ENCODE peak calls at places on chromosomes 3 and 15, in five cellular contexts. Z, Q, S, I and L are unnamed samples.

GRCh38 chr3:17833786-17834559 is 91.5 kb upstream of the TBC1D5 start:
- DNase-seq in Z (no peak), Q (no peak), S (no peak), I (no peak), L (no peak)

GRCh38 chr15:93495799-93496637 is 407.0 kb upstream of the RGMA start:
- DNase-seq in Z (no peak), Q (no peak), S (no peak), I (no peak), L (peak; percentile 37)

GRCh38 chr15:26662226-26662750 is 110.6 kb downstream of the GABRB3 start:
- DNase-seq in Z (no peak), Q (peak; percentile 21), S (no peak), I (no peak), L (no peak)

GRCh38 chr3:51945031-51945840 is 3.1 kb downstream of the PARP3 start:
- DNase-seq in Z (no peak), Q (no peak), S (no peak), I (no peak), L (no peak)

GRCh38 chr15:33852570-33852969 is 115.7 kb upstream of the CHRM5 start:
- DNase-seq in Z (peak; percentile 29), Q (no peak), S (peak; percentile 44), I (no peak), L (no peak)

GRCh38 chr3:128788268-128788869 is 62.4 kb downstream of the RAB7A start:
- DNase-seq in Z (no peak), Q (no peak), S (no peak), I (no peak), L (no peak)

GRCh38 chr3:194537732-194538247 is 51.0 kb upstream of the ATP13A3 start:
- DNase-seq in Z (peak; percentile 55), Q (no peak), S (no peak), I (no peak), L (no peak)

GRCh38 chr15:52086001-52086786 is 26.4 kb downstream of the BCL2L10 start:
- DNase-seq in Z (no peak), Q (no peak), S (no peak), I (no peak), L (no peak)

GRCh38 chr3:105402287-105402801 is 35.6 kb downstream of the ALCAM start:
- DNase-seq in Z (no peak), Q (peak; percentile 12), S (peak; percentile 8), I (peak; percentile 86), L (no peak)

GRCh38 chr15:66755298-66756068 is 53.4 kb downstream of the SMAD6 start:
- DNase-seq in Z (no peak), Q (no peak), S (no peak), I (no peak), L (no peak)

GRCh38 chr3:175260145-175260794 is 401.1 kb downstream of the NAALADL2 start:
- DNase-seq in Z (peak; percentile 72), Q (no peak), S (no peak), I (no peak), L (no peak)

GRCh38 chr3:50627407-50628051 is 10.6 kb downstream of the MAPKAPK3 start:
- DNase-seq in Z (peak; percentile 67), Q (peak; percentile 74), S (no peak), I (peak; percentile 88), L (peak; percentile 83)

GRCh38 chr3:59143447-59143846 is 93.6 kb upstream of the CFAP20DC start:
- DNase-seq in Z (no peak), Q (no peak), S (no peak), I (peak; percentile 12), L (peak; percentile 48)

GRCh38 chr3:115623414-115623868 is at the start of gene GAP43:
- DNase-seq in Z (peak; percentile 87), Q (peak; percentile 66), S (peak; percentile 71), I (no peak), L (peak; percentile 85)

GRCh38 chr3:179324270-179324754 is 1.5 kb downstream of the ZNF639 start:
- DNase-seq in Z (peak; percentile 50), Q (peak; percentile 20), S (peak; percentile 13), I (no peak), L (no peak)

GRCh38 chr3:54857343-54857742 is 70.5 kb downstream of the LRTM1 start:
- DNase-seq in Z (no peak), Q (no peak), S (no peak), I (no peak), L (no peak)

GRCh38 chr15:58704155-58704825 is 45.2 kb downstream of the ADAM10 start:
- DNase-seq in Z (peak; percentile 40), Q (no peak), S (no peak), I (no peak), L (no peak)

GRCh38 chr3:11498174-11498573 is 145.5 kb downstream of the VGLL4 start:
- DNase-seq in Z (no peak), Q (no peak), S (no peak), I (no peak), L (no peak)

GRCh38 chr3:156643729-156644389 is 30.5 kb upstream of the TIPARP start:
- DNase-seq in Z (peak; percentile 27), Q (no peak), S (peak; percentile 11), I (no peak), L (peak; percentile 15)

GRCh38 chr15:74725241-74725774 is at the start of gene CYP1A1:
- DNase-seq in Z (no peak), Q (peak; percentile 49), S (peak; percentile 73), I (no peak), L (peak; percentile 68)

GRCh38 chr15:74726774-74727164 is 1.4 kb upstream of the CYP1A1 start:
- DNase-seq in Z (no peak), Q (no peak), S (no peak), I (no peak), L (peak; percentile 38)

GRCh38 chr15:74727727-74728126 is 2.4 kb upstream of the CYP1A1 start:
- DNase-seq in Z (no peak), Q (no peak), S (no peak), I (no peak), L (no peak)

GRCh38 chr15:74724570-74725240 is 623 bp downstream of the CYP1A1 start:
- DNase-seq in Z (no peak), Q (no peak), S (no peak), I (no peak), L (no peak)

DNA sequence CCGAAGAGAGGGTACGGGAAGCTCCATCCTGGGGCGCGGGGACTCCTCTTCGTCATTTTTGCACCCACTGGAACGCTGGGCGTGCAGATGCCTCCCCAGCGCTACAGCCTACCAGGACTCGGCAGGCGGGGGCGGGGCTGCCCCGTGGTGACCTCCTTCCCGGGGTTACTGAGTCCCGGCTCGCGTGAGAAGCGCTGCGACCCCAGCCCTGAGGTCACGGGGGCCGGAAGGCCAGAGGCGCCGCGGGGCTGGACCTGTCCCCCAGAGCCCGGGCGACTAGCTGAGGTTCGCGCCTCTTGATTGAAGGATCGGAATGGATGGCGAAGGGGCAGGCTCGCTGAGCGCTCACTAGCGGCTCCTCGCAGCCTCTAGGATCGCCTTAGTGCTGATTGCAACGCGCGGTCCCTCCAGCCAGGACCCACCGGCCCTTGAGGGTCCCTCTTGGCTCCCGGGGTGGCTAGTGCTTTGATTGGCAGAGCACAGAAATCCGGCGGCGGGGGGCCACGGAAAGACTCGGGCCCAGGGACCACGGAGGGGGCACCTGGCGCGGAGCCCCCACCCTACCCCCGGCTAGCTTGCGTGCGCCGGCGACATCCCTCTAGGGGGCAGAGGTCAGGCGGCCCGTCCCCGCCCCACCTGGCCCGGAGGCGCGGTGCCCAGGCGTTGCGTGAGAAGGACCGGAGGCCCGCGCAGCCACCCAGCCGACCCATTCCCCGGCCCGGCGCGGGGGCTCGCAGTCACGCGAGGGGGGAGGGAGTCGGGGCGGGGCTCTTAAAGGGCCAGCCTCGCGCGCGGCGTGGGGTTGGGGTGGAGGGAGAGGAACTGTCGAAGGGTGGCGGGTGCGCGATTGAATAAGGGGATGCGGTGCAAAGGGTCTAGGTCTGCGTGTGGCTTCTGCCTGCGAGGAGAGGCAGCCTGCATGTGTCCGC is 781 bp upstream of the CYP1A1 start:
- DNase-seq in Z (no peak), Q (peak; percentile 79), S (peak; percentile 88), I (no peak), L (peak; percentile 82)
- TF ChIP-seq EZH2 in Z (no peak), Q (peak; percentile 80), S (no peak), I (no peak), L (no peak)

GRCh38 chr15:70017796-70018195 is 79.9 kb downstream of the TLE3 start:
- DNase-seq in Z (no peak), Q (no peak), S (no peak), I (no peak), L (no peak)

GRCh38 chr15:70016511-70016994 is 81.2 kb downstream of the TLE3 start:
- DNase-seq in Z (no peak), Q (no peak), S (no peak), I (no peak), L (no peak)

GRCh38 chr15:70014860-70015490 is 82.7 kb downstream of the TLE3 start:
- DNase-seq in Z (no peak), Q (peak; percentile 63), S (no peak), I (no peak), L (peak; percentile 86)

GRCh38 chr15:70018646-70019600 is 78.8 kb downstream of the TLE3 start:
- DNase-seq in Z (no peak), Q (no peak), S (no peak), I (no peak), L (no peak)

GRCh38 chr15:70017025-70017424 is 80.7 kb downstream of the TLE3 start:
- DNase-seq in Z (no peak), Q (no peak), S (no peak), I (no peak), L (no peak)
- TF ChIP-seq EZH2 in Z (no peak), Q (no peak), S (no peak), I (no peak), L (no peak)

GRCh38 chr15:74133071-74133702 is 2.8 kb downstream of the ISLR2 start:
- DNase-seq in Z (no peak), Q (peak; percentile 57), S (no peak), I (no peak), L (peak; percentile 69)
- TF ChIP-seq EZH2 in Z (peak; percentile 66), Q (peak; percentile 98), S (peak; percentile 89), I (no peak), L (peak; percentile 71)

GRCh38 chr3:97613139-97613538 is 151.4 kb upstream of the ARL6 start:
- DNase-seq in Z (no peak), Q (no peak), S (no peak), I (no peak), L (no peak)

DNA sequence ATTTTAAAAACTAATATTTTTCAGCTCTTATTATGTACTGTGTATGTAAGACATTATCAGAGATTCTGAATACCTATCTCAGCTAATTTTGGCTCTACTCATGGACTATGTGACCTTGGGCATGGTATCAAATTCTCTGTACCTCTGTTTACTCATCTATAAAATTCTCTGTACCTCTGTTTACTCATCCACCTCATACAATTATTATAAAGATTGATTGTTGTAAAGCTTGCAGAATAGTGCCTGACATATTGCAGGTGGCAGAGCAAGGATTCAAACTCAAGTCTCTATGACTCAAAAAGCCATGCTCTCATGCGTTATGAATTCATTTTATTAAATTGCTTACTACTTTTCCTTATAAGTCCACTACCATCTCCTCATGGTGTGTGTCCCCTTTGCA is 151.9 kb upstream of the ARL6 start:
- DNase-seq in Z (no peak), Q (no peak), S (no peak), I (no peak), L (no peak)
- TF ChIP-seq EZH2 in Z (no peak), Q (no peak), S (no peak), I (no peak), L (no peak)

GRCh38 chr3:13626915-13627460 is 78.1 kb downstream of the FBLN2 start:
- DNase-seq in Z (no peak), Q (no peak), S (no peak), I (no peak), L (no peak)

GRCh38 chr3:13627681-13628080 is 78.8 kb downstream of the FBLN2 start:
- DNase-seq in Z (no peak), Q (no peak), S (no peak), I (no peak), L (no peak)

GRCh38 chr3:13629644-13630043 is 80.7 kb downstream of the FBLN2 start:
- DNase-seq in Z (no peak), Q (no peak), S (no peak), I (no peak), L (no peak)

GRCh38 chr3:13628841-13629551 is 80.1 kb downstream of the FBLN2 start:
- DNase-seq in Z (no peak), Q (no peak), S (no peak), I (no peak), L (no peak)

GRCh38 chr3:13628432-13628831 is 79.5 kb downstream of the FBLN2 start:
- DNase-seq in Z (no peak), Q (no peak), S (no peak), I (no peak), L (no peak)
- TF ChIP-seq EZH2 in Z (no peak), Q (no peak), S (no peak), I (no peak), L (no peak)